ENCODE peak calls at places on chromosomes 13 and 19, in nine cellular contexts. One of them, this sample, is unnamed.

GRCh38 chr19:48633148-48634035 is 3.8 kb downstream of the DBP start:
- DNase-seq in AG10803: no peak
- DNase-seq in lower lobe of right lung: no peak
- DNase-seq in osteocyte: no peak
- DNase-seq in AG09309: no peak
- DNase-seq in uterus: no peak
- DNase-seq in IMR-90: no peak
- DNase-seq in heart right ventricle: no peak
- DNase-seq in lung: no peak
- DNase-seq in this sample: no peak

GRCh38 chr19:50512112-50512998 is 1.4 kb downstream of the ASPDH start:
- DNase-seq in AG09309: no peak
- DNase-seq in lung: no peak
- DNase-seq in osteocyte: no peak
- DNase-seq in AG10803: no peak
- DNase-seq in lower lobe of right lung: peak; percentile 57
- DNase-seq in IMR-90: no peak
- DNase-seq in heart right ventricle: no peak
- DNase-seq in uterus: no peak
- DNase-seq in this sample: no peak

GRCh38 chr19:58229255-58229639 is 533 bp downstream of the ZNF544 start:
- DNase-seq in lower lobe of right lung: no peak
- DNase-seq in AG09309: no peak
- DNase-seq in AG10803: no peak
- DNase-seq in uterus: no peak
- DNase-seq in heart right ventricle: no peak
- DNase-seq in osteocyte: no peak
- DNase-seq in IMR-90: peak; percentile 12
- DNase-seq in lung: no peak
- DNase-seq in this sample: no peak

GRCh38 chr19:55519461-55520311 is 17.2 kb downstream of the SBK2 start:
- DNase-seq in AG10803: peak; percentile 72
- DNase-seq in osteocyte: no peak
- DNase-seq in AG09309: peak; percentile 81
- DNase-seq in lung: no peak
- DNase-seq in IMR-90: peak; percentile 98
- DNase-seq in uterus: no peak
- DNase-seq in heart right ventricle: no peak
- DNase-seq in lower lobe of right lung: no peak
- DNase-seq in this sample: no peak

GRCh38 chr13:113448545-113448884 is 4.8 kb downstream of the ADPRHL1 start:
- DNase-seq in osteocyte: no peak
- DNase-seq in lower lobe of right lung: no peak
- DNase-seq in heart right ventricle: peak; percentile 73
- DNase-seq in uterus: no peak
- DNase-seq in AG10803: no peak
- DNase-seq in lung: no peak
- DNase-seq in AG09309: no peak
- DNase-seq in IMR-90: no peak
- DNase-seq in this sample: no peak

GRCh38 chr19:33118643-33119042 is 13.3 kb upstream of the WDR88 start:
- DNase-seq in lower lobe of right lung: no peak
- DNase-seq in heart right ventricle: no peak
- DNase-seq in AG09309: no peak
- DNase-seq in AG10803: no peak
- DNase-seq in IMR-90: no peak
- DNase-seq in lung: no peak
- DNase-seq in osteocyte: no peak
- DNase-seq in uterus: no peak
- DNase-seq in this sample: no peak

GRCh38 chr13:78609464-78610205 is 6.3 kb upstream of the POU4F1 start:
- DNase-seq in AG09309: no peak
- DNase-seq in IMR-90: no peak
- DNase-seq in AG10803: no peak
- DNase-seq in lung: no peak
- DNase-seq in osteocyte: no peak
- DNase-seq in uterus: peak; percentile 39
- DNase-seq in lower lobe of right lung: no peak
- DNase-seq in heart right ventricle: no peak
- DNase-seq in this sample: no peak

GRCh38 chr19:44635581-44636438 is 7.9 kb upstream of the PVR start:
- DNase-seq in lung: no peak
- DNase-seq in osteocyte: no peak
- DNase-seq in AG09309: no peak
- DNase-seq in IMR-90: peak; percentile 63
- DNase-seq in uterus: no peak
- DNase-seq in heart right ventricle: no peak
- DNase-seq in AG10803: peak; percentile 68
- DNase-seq in lower lobe of right lung: no peak
- DNase-seq in this sample: no peak

GRCh38 chr13:46126074-46126473 is 21.2 kb upstream of the CPB2 start:
- DNase-seq in AG10803: no peak
- DNase-seq in osteocyte: no peak
- DNase-seq in lower lobe of right lung: no peak
- DNase-seq in heart right ventricle: no peak
- DNase-seq in uterus: no peak
- DNase-seq in AG09309: no peak
- DNase-seq in IMR-90: no peak
- DNase-seq in lung: no peak
- DNase-seq in this sample: no peak

GRCh38 chr19:48059331-48059730 is 15.5 kb upstream of the CABP5 start:
- DNase-seq in IMR-90: no peak
- DNase-seq in lower lobe of right lung: no peak
- DNase-seq in AG10803: no peak
- DNase-seq in heart right ventricle: no peak
- DNase-seq in AG09309: no peak
- DNase-seq in uterus: no peak
- DNase-seq in lung: no peak
- DNase-seq in osteocyte: no peak
- DNase-seq in this sample: no peak

GRCh38 chr13:100645382-100645781 is 29.2 kb downstream of the TMTC4 start:
- DNase-seq in IMR-90: no peak
- DNase-seq in heart right ventricle: no peak
- DNase-seq in uterus: no peak
- DNase-seq in AG09309: no peak
- DNase-seq in AG10803: no peak
- DNase-seq in osteocyte: no peak
- DNase-seq in lower lobe of right lung: no peak
- DNase-seq in lung: no peak
- DNase-seq in this sample: no peak

GRCh38 chr19:50921391-50922315 is 10.5 kb upstream of the KLK4 start:
- DNase-seq in uterus: no peak
- DNase-seq in lower lobe of right lung: no peak
- DNase-seq in AG10803: peak; percentile 36
- DNase-seq in AG09309: no peak
- DNase-seq in heart right ventricle: no peak
- DNase-seq in IMR-90: no peak
- DNase-seq in osteocyte: no peak
- DNase-seq in lung: no peak
- DNase-seq in this sample: no peak

GRCh38 chr13:97588993-97589392 is 155.0 kb downstream of the RAP2A start:
- DNase-seq in AG10803: no peak
- DNase-seq in heart right ventricle: no peak
- DNase-seq in uterus: no peak
- DNase-seq in osteocyte: no peak
- DNase-seq in lung: no peak
- DNase-seq in IMR-90: no peak
- DNase-seq in lower lobe of right lung: no peak
- DNase-seq in AG09309: no peak
- DNase-seq in this sample: no peak
- TF ChIP-seq CTCF in AG10803: no peak
- TF ChIP-seq CTCF in heart right ventricle: no peak
- TF ChIP-seq CTCF in uterus: no peak
- TF ChIP-seq CTCF in osteocyte: no peak
- TF ChIP-seq CTCF in lung: no peak
- TF ChIP-seq CTCF in IMR-90: no peak
- TF ChIP-seq CTCF in lower lobe of right lung: no peak
- TF ChIP-seq CTCF in AG09309: no peak
- TF ChIP-seq CTCF in this sample: no peak

DNA sequence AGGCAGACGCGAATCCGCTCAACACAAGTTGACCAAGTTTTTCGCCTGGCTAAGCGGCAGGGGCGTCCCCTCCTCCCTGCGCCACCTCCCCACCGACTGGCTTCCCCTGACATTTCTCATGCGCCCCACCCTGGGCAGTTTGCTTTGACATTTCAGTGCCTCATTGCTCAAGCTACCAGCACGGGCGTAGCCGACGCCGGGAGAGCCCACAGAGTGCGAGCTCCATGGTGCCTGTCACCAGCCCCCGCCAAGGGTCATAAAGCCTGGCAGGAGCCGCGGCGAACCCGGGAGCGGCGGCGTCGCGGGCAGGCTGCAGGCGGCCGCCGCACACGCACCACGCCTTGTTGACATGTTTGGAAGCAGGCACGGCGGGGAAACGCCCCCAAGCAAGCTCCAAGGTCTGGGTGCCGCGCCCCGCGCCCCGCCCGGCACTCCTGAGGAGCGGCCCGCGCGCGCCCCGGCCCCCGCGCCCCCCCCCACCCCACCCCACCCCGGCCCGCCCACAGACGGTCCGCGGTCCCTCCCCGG is 640 bp downstream of the FBXL3 start:
- DNase-seq in AG09309: no peak
- DNase-seq in IMR-90: peak; percentile 37
- DNase-seq in heart right ventricle: peak; percentile 86
- DNase-seq in uterus: peak; percentile 80
- DNase-seq in AG10803: peak; percentile 69
- DNase-seq in lower lobe of right lung: peak; percentile 94
- DNase-seq in osteocyte: peak; percentile 85
- DNase-seq in lung: peak; percentile 85
- DNase-seq in this sample: peak; percentile 57
- TF ChIP-seq CTCF in AG09309: no peak
- TF ChIP-seq CTCF in IMR-90: no peak
- TF ChIP-seq CTCF in heart right ventricle: no peak
- TF ChIP-seq CTCF in uterus: no peak
- TF ChIP-seq CTCF in AG10803: no peak
- TF ChIP-seq CTCF in lower lobe of right lung: no peak
- TF ChIP-seq CTCF in osteocyte: no peak
- TF ChIP-seq CTCF in lung: no peak
- TF ChIP-seq CTCF in this sample: no peak

GRCh38 chr19:53068834-53069233 is 24.3 kb downstream of the ERVV-2 start:
- DNase-seq in AG10803: no peak
- DNase-seq in osteocyte: no peak
- DNase-seq in lower lobe of right lung: no peak
- DNase-seq in heart right ventricle: no peak
- DNase-seq in IMR-90: no peak
- DNase-seq in lung: no peak
- DNase-seq in AG09309: no peak
- DNase-seq in uterus: no peak
- DNase-seq in this sample: no peak
- TF ChIP-seq CTCF in AG10803: no peak
- TF ChIP-seq CTCF in osteocyte: no peak
- TF ChIP-seq CTCF in lower lobe of right lung: no peak
- TF ChIP-seq CTCF in heart right ventricle: no peak
- TF ChIP-seq CTCF in IMR-90: no peak
- TF ChIP-seq CTCF in lung: no peak
- TF ChIP-seq CTCF in AG09309: no peak
- TF ChIP-seq CTCF in uterus: no peak
- TF ChIP-seq CTCF in this sample: no peak

DNA sequence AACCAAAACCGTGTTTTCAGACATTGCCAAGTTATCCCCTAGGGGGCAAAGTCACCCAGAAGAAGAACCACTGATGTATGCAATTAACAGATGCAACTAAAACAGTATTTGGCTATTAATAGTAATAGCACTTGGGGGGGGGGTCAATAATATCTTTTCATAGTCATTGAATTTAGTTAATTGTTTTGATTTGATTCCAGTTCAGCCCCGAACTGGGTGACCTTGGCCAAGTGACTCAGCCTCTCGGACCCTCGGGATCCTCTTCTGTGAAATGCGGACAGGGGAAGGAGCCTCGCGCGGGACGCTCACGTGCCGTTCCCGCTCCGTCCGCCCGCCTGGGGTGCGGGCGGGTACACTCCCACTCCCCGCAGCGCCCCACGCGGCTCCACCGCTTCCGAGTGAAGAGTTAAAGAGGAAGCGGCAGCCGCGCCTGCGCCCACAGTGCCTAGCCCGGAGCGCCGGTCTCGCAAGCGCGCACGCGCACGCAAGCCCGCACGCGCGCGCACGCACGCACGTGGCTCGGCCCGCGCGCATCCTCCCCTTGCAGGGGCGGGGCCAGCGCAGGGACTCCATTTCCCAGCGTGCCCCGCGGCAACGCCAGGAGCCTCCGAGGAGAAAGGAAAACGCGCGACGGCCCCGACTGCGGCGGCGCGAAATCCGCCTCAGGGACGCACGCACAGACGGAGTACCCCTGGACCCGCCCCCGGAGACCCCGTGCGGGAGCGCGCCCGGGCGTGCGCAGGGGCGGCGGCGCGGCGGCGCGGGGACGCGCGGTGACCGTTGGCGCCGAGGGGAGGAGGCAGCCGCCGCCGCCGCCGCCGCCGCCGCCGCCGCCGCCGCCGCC is at the start of gene DAZAP1:
- DNase-seq in heart right ventricle: peak; percentile 100
- DNase-seq in osteocyte: peak; percentile 100
- DNase-seq in AG10803: peak; percentile 98
- DNase-seq in uterus: peak; percentile 99
- DNase-seq in lower lobe of right lung: peak; percentile 100
- DNase-seq in AG09309: peak; percentile 87
- DNase-seq in lung: peak; percentile 97
- DNase-seq in IMR-90: peak; percentile 97
- DNase-seq in this sample: peak; percentile 99
- TF ChIP-seq CTCF in heart right ventricle: no peak
- TF ChIP-seq CTCF in osteocyte: peak; percentile 38
- TF ChIP-seq CTCF in AG10803: peak; percentile 48
- TF ChIP-seq CTCF in uterus: no peak
- TF ChIP-seq CTCF in lower lobe of right lung: peak; percentile 42
- TF ChIP-seq CTCF in AG09309: peak; percentile 43
- TF ChIP-seq CTCF in lung: no peak
- TF ChIP-seq CTCF in IMR-90: peak; percentile 46
- TF ChIP-seq CTCF in this sample: peak; percentile 63

GRCh38 chr13:85970727-85971126 is 171.5 kb upstream of the SLITRK6 start:
- DNase-seq in heart right ventricle: no peak
- DNase-seq in lower lobe of right lung: no peak
- DNase-seq in lung: no peak
- DNase-seq in IMR-90: no peak
- DNase-seq in uterus: no peak
- DNase-seq in AG09309: no peak
- DNase-seq in AG10803: no peak
- DNase-seq in osteocyte: no peak
- DNase-seq in this sample: no peak
- TF ChIP-seq CTCF in heart right ventricle: no peak
- TF ChIP-seq CTCF in lower lobe of right lung: peak; percentile 9
- TF ChIP-seq CTCF in lung: no peak
- TF ChIP-seq CTCF in IMR-90: peak; percentile 11
- TF ChIP-seq CTCF in uterus: no peak
- TF ChIP-seq CTCF in AG09309: no peak
- TF ChIP-seq CTCF in AG10803: no peak
- TF ChIP-seq CTCF in osteocyte: peak; percentile 47
- TF ChIP-seq CTCF in this sample: peak; percentile 33

This sample was measured in progenitor cell of endocrine pancreas.